ENCODE peak calls at places on chromosomes 7 and 10, in nine cellular contexts. F is CD4-positive, alpha-beta T cell; M is GM20000; Y is colonic mucosa; D is H9; I is hepatocyte; H is progenitor cell of endocrine pancreas; N is WTC11; X is nephron progenitor cell. Z is an unnamed sample.

GRCh38 chr10:89207801-89208551 is 859 bp upstream of the CH25H start:
- DNase-seq in F (peak; percentile 8), M (peak; percentile 29), Y (peak; percentile 31), D (peak; percentile 59), I (peak; percentile 26), H (no peak), N (peak; percentile 49), X (peak; percentile 52), Z (peak; percentile 22)

GRCh38 chr7:32347244-32347828 is 142.8 kb downstream of the LSM5 start:
- DNase-seq in F (no peak), M (peak; percentile 34), Y (peak; percentile 30), D (no peak), I (peak; percentile 12), H (no peak), N (peak; percentile 42), X (peak; percentile 46), Z (peak; percentile 24)

GRCh38 chr7:84194484-84195260 is at the start of gene SEMA3A:
- DNase-seq in F (peak; percentile 6), M (peak; percentile 5), Y (peak; percentile 22), D (peak; percentile 50), I (peak; percentile 78), H (no peak), N (peak; percentile 20), X (peak; percentile 33), Z (peak; percentile 80)

GRCh38 chr10:86130737-86131475 is 235.7 kb downstream of the GRID1 start:
- DNase-seq in F (no peak), M (no peak), Y (no peak), D (no peak), I (no peak), H (no peak), N (no peak), X (no peak), Z (no peak)

GRCh38 chr10:32171213-32171612 is 115.0 kb upstream of the KIF5B start:
- DNase-seq in F (no peak), M (no peak), Y (peak; percentile 83), D (no peak), I (peak; percentile 37), H (peak; percentile 11), N (no peak), X (no peak), Z (no peak)

GRCh38 chr10:122344741-122345258 is 29.7 kb upstream of the PLEKHA1 start:
- DNase-seq in F (no peak), M (no peak), Y (peak; percentile 53), D (no peak), I (peak; percentile 64), H (no peak), N (no peak), X (no peak), Z (peak; percentile 66)

GRCh38 chr10:34677591-34677990 is 137.5 kb downstream of the PARD3 start:
- DNase-seq in F (no peak), M (no peak), Y (no peak), D (no peak), I (no peak), H (no peak), N (no peak), X (no peak), Z (no peak)

GRCh38 chr7:75756340-75757297 is 15.4 kb downstream of the CCL26 start:
- DNase-seq in F (no peak), M (no peak), Y (no peak), D (no peak), I (peak; percentile 44), H (no peak), N (peak; percentile 39), X (no peak), Z (peak; percentile 74)

GRCh38 chr7:100837099-100837836 is 9.9 kb upstream of the EPHB4 start:
- DNase-seq in F (peak; percentile 59), M (peak; percentile 86), Y (peak; percentile 91), D (peak; percentile 95), I (peak; percentile 95), H (peak; percentile 64), N (peak; percentile 93), X (peak; percentile 84), Z (peak; percentile 91)

GRCh38 chr10:34670101-34670500 is 145.0 kb downstream of the PARD3 start:
- DNase-seq in F (no peak), M (no peak), Y (no peak), D (no peak), I (no peak), H (no peak), N (no peak), X (no peak), Z (no peak)

GRCh38 chr7:88758355-88759215 is 915 bp upstream of the ZNF804B start:
- DNase-seq in F (no peak), M (peak; percentile 7), Y (no peak), D (peak; percentile 65), I (peak; percentile 49), H (no peak), N (peak; percentile 37), X (peak; percentile 44), Z (peak; percentile 14)

GRCh38 chr7:158704524-158705233 is at the start of gene NCAPG2:
- DNase-seq in F (peak; percentile 97), M (peak; percentile 99), Y (peak; percentile 100), D (peak; percentile 97), I (peak; percentile 100), H (peak; percentile 97), N (peak; percentile 98), X (peak; percentile 99), Z (peak; percentile 98)

GRCh38 chr10:110311357-110311949 is 6.7 kb upstream of the SMNDC1 start:
- DNase-seq in F (no peak), M (peak; percentile 43), Y (peak; percentile 47), D (peak; percentile 58), I (peak; percentile 81), H (peak; percentile 19), N (peak; percentile 45), X (peak; percentile 66), Z (peak; percentile 74)

GRCh38 chr7:27914409-27914808 is 174.4 kb downstream of the TAX1BP1 start:
- DNase-seq in F (no peak), M (no peak), Y (no peak), D (no peak), I (no peak), H (no peak), N (no peak), X (no peak), Z (no peak)

DNA sequence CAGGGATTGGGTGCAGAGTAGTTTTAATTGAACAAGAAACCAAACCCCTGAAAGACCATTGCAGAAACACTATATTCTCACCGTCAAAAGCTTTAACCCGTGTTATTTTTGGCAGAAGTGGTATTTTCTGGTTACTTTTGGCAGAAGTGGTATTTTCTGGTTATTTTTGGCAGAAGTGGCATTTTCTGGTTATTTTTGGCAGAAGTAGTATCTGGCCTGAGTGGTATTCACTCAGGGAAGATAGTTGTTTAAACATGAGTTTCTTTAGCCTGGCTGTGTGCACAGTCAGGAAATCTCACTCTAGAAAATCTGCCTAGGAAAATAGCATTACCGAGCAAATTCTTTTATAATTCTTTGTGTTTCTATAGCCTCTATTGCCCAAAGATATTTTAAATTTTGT is 322.7 kb downstream of the GFRA1 start:
- DNase-seq in F (no peak), M (no peak), Y (no peak), D (no peak), I (no peak), H (no peak), N (no peak), X (no peak), Z (peak; percentile 30)
- TF ChIP-seq CTCF in F (no peak), M (no peak), Y (no peak), D (no peak), I (no peak), H (no peak), N (no peak), X (no peak), Z (no peak)

GRCh38 chr7:130959743-130960207 is 225.8 kb upstream of the KLF14 start:
- DNase-seq in F (no peak), M (no peak), Y (no peak), D (no peak), I (no peak), H (no peak), N (peak; percentile 24), X (no peak), Z (peak; percentile 92)
- TF ChIP-seq CTCF in F (no peak), M (peak; percentile 52), Y (no peak), D (peak; percentile 62), I (no peak), H (peak; percentile 12), N (peak; percentile 28), X (no peak), Z (peak; percentile 54)

DNA sequence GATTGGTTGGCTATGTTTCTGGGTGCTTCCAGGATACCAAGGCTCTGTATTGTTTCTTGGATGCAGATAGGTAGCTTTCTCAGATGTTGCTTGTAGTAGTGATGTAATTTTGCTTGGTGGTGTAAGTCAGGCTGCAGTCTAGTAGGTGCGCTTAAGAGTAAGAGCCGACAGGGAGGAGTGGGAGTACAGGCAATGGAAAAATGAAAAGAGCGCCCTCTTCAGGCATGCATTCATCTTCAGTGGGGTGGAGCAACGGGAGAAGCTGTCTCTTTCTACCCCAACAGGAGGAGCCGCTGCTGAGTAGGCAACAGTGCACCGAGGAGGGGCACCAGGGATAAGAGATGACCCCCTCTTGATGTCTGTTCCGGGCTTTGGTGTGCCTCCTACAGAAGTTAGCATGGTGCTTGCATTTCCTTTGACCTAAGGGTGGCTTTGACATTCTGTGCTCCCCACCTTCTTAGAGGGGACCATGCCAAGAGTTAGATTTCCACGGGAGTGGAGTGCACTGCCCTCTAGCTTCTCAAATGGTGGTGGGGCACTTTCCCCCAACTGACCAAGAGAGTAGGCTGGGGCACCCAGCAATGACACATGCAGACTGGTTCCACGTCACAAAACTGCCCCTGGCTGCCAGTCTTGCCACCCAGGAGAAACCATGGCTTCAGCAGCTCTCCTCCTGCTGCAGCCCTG is 56.1 kb downstream of the ZNF783 start:
- DNase-seq in F (no peak), M (peak; percentile 2), Y (no peak), D (peak; percentile 77), I (no peak), H (no peak), N (peak; percentile 78), X (no peak), Z (no peak)
- TF ChIP-seq CTCF in F (no peak), M (no peak), Y (no peak), D (peak; percentile 81), I (no peak), H (no peak), N (peak; percentile 29), X (no peak), Z (peak; percentile 1)

GRCh38 chr10:43091846-43092245 is 15.0 kb downstream of the RET start:
- DNase-seq in F (no peak), M (no peak), Y (no peak), D (no peak), I (no peak), H (no peak), N (no peak), X (no peak), Z (no peak)

GRCh38 chr10:43090664-43091063 is 13.8 kb downstream of the RET start:
- DNase-seq in F (no peak), M (no peak), Y (no peak), D (no peak), I (no peak), H (no peak), N (no peak), X (no peak), Z (no peak)

GRCh38 chr10:43094091-43094484 is 17.2 kb downstream of the RET start:
- DNase-seq in F (no peak), M (no peak), Y (no peak), D (no peak), I (no peak), H (no peak), N (no peak), X (no peak), Z (no peak)

GRCh38 chr10:43090188-43090587 is 13.3 kb downstream of the RET start:
- DNase-seq in F (no peak), M (no peak), Y (no peak), D (no peak), I (no peak), H (no peak), N (no peak), X (no peak), Z (no peak)

GRCh38 chr10:43093423-43094090 is 16.7 kb downstream of the RET start:
- DNase-seq in F (no peak), M (no peak), Y (no peak), D (peak; percentile 56), I (peak; percentile 39), H (no peak), N (peak; percentile 42), X (peak; percentile 34), Z (no peak)
- TF ChIP-seq CTCF in F (no peak), M (no peak), Y (no peak), D (peak; percentile 41), I (peak; percentile 33), H (peak; percentile 25), N (no peak), X (no peak), Z (no peak)